ENCODE peak calls at places on chromosomes 11 and 22, in nine cellular contexts. O, V, T, B, F, Z, M, N and R are unnamed samples. For H3K9me3, the result is how much of the 10 kb centered on the place peaks cover.

GRCh38 chr11:134560566-134561347 is 148.7 kb upstream of the B3GAT1 start:
- DNase-seq in Z (no peak), N (no peak), F (peak), M (no peak), V (no peak), O (no peak), B (no peak), T (no peak), R (no peak)

GRCh38 chr11:75760710-75761493 is 7.7 kb upstream of the DGAT2 start:
- DNase-seq in B (no peak), V (no peak), T (no peak), M (no peak), O (no peak), N (no peak), Z (no peak), F (no peak), R (no peak)

GRCh38 chr11:120715239-120715638 is 203.7 kb downstream of the GRIK4 start:
- DNase-seq in F (no peak), O (no peak), T (no peak), N (no peak), Z (no peak), V (no peak), B (no peak), M (no peak), R (no peak)

GRCh38 chr11:117375960-117376359 is 48.3 kb downstream of the CEP164 start:
- DNase-seq in F (no peak), Z (no peak), N (no peak), M (no peak), V (no peak), B (no peak), O (no peak), T (no peak), R (no peak)

GRCh38 chr11:2298795-2299747 is 2.6 kb downstream of the C11orf21 start:
- DNase-seq in Z (no peak), M (no peak), F (peak), T (peak), V (no peak), B (peak), O (no peak), N (peak), R (peak)

GRCh38 chr11:126543691-126544090 is 188.2 kb downstream of the ST3GAL4 start:
- DNase-seq in T (no peak), Z (no peak), O (no peak), B (no peak), V (no peak), M (no peak), N (no peak), F (no peak), R (no peak)

GRCh38 chr11:104523611-104524010 is 359.7 kb upstream of the PDGFD start:
- DNase-seq in T (no peak), B (no peak), F (no peak), V (no peak), Z (no peak), N (no peak), M (no peak), O (no peak), R (no peak)

GRCh38 chr11:23772081-23772480 is 724.8 kb upstream of the LUZP2 start:
- DNase-seq in F (no peak), B (no peak), T (no peak), M (no peak), Z (no peak), N (no peak), O (no peak), V (no peak), R (no peak)

GRCh38 chr11:46338636-46338987 is 8.7 kb upstream of the DGKZ start:
- DNase-seq in F (no peak), O (no peak), V (no peak), Z (no peak), B (no peak), M (no peak), T (no peak), N (no peak), R (no peak)

GRCh38 chr11:44758996-44759395 is 32.2 kb downstream of the TSPAN18 start:
- DNase-seq in M (no peak), B (no peak), V (no peak), F (no peak), T (no peak), Z (no peak), N (peak), O (no peak), R (no peak)

GRCh38 chr11:95414217-95414616 is 183.2 kb upstream of the SESN3 start:
- DNase-seq in M (no peak), V (no peak), F (no peak), N (no peak), T (no peak), B (no peak), Z (no peak), O (no peak), R (no peak)

GRCh38 chr11:125055107-125055715 is 7.9 kb upstream of the SLC37A2 start:
- DNase-seq in F (no peak), O (no peak), M (no peak), Z (no peak), B (no peak), V (no peak), N (no peak), T (no peak), R (no peak)

GRCh38 chr11:124657922-124658321 is 15.6 kb downstream of the SIAE start:
- DNase-seq in T (no peak), O (no peak), B (no peak), F (no peak), N (no peak), Z (no peak), V (no peak), M (no peak), R (no peak)

GRCh38 chr22:19884161-19884953 is 29.7 kb upstream of the GNB1L start:
- DNase-seq in F (peak), O (peak), T (no peak), B (peak), V (no peak), N (no peak), M (no peak), Z (no peak), R (peak)

GRCh38 chr22:19887251-19887985 is 32.7 kb upstream of the GNB1L start:
- DNase-seq in O (peak), F (no peak), M (no peak), Z (no peak), V (no peak), T (no peak), B (peak), N (no peak), R (peak)

GRCh38 chr22:19885841-19886592 is 31.3 kb upstream of the GNB1L start:
- DNase-seq in B (peak), F (no peak), V (no peak), M (no peak), N (no peak), O (peak), T (no peak), Z (no peak), R (peak)

GRCh38 chr22:19886605-19887250 is 32.1 kb upstream of the GNB1L start:
- DNase-seq in Z (no peak), M (no peak), B (peak), V (no peak), N (no peak), T (no peak), O (peak), F (no peak), R (peak)

GRCh38 chr22:19884954-19885751 is 30.5 kb upstream of the GNB1L start:
- DNase-seq in T (no peak), N (no peak), V (no peak), B (peak), F (no peak), O (peak), Z (no peak), M (no peak), R (no peak)
- H3K9me3 ChIP-seq in T (under half), N (under half), V (under half), B (under half), F (under half), O (under half), Z (under half), M (under half), R (under half)

DNA sequence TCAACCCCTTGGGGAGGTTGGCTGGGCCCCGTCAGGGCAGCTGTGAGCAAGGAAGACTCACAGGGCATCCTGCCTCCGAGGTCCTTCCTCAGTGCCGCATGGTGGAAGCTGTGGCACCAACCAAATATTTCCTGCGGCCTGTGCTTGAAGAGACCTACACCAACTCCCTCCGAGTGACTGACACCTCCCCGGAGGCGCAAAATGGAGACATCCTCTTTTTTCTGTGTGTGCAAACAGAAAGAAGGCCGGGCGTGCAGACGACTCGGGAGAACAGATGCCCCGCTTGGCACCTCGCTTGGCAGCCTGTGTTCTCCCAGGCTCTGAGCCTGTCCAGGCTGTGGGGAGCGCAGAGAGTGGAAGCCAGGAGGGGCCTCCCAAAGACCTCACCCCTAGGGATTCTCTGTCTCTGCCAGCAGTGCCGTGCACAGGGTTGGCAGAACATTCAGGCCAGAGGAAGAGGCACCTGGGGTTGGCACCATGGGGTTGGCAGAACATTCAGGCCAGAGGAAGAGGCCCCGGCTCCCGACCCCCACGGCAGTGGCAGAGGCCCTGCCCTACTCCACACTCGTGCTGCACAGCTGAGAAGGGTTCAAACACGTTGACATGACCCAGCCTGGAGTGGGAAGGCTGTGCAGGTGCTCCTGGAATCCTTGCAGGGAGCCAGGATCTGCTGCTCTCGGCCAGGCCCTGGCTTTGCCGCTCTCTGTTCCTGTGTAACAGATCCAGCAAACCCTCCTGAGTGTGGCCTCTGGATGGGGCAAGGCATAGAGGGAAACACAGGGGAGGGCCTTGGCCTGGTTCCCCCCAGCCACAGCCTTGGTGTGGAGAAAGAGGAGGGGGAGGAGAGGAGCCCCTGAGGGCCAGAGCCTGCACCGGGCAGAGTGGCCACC is 805.5 kb downstream of the BRD1 start:
- DNase-seq in F (peak), V (no peak), N (no peak), M (no peak), B (no peak), Z (no peak), T (no peak), O (no peak), R (peak)
- H3K9me3 ChIP-seq in F (under half), V (under half), N (under half), M (under half), B (under half), Z (under half), T (under half), O (under half), R (under half)

DNA sequence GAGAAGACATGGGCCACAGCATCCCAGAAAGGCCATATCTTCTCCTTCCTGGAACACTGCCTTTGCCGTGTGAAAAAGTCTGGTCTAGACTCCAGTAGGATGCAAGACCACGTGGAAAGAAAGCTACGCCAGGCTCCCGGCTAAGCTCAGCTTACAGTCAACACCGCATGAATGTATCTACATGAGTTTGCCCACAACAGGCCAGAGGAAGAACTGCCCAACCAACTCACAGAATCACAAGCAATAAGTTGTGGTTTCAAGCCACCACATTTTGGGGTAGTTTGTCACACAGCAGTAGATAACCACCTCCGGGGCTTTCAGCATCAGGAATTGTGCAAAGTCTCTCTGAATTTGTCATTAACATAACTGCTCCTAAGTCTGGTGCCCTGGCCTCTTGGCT is 27.3 kb downstream of the HSPA8 start:
- DNase-seq in O (no peak), F (no peak), Z (no peak), T (no peak), M (no peak), B (no peak), N (no peak), V (no peak), R (no peak)
- H3K9me3 ChIP-seq in O (under half), F (under half), Z (under half), T (under half), M (under half), B (under half), N (under half), V (under half), R (under half)

DNA sequence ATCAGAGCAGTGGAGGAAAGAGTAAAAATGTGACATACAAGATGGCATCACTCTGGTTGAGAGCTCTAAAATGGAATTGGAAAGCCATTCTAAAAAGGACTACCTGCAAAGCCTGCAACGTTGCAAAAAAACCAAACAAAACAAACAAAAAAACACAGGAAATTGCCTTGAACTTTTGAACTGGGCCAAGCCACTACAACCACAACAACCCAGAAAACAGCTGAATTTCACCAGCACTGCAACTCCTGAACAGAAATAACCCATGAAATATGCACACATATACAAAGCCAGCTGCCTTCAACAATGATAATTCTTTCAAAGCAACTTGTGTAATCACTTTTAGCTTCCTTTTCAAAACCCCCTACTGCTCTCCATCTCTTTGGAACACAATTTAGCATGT is 326.6 kb upstream of the LRRC4C start:
- DNase-seq in Z (no peak), O (no peak), N (no peak), T (no peak), M (no peak), B (no peak), V (no peak), F (no peak), R (no peak)
- H3K9me3 ChIP-seq in Z (under half), O (under half), N (under half), T (under half), M (under half), B (under half), V (under half), F (under half), R (under half)